ENCODE peak calls at places on chromosome 3, in seven cellular contexts. V is psoas muscle; Q is frontal cortex; P is mesothelial cell of epicardium; X is stimulated activated naive CD8-positive, alpha-beta T cell treated with anti-CD3 and anti-CD28 coated beads, Interleukin-15, Interleukin-2, amounts not matched to agents 100 U/mL and 50 U/mL, for 24 hours; O is esophagus squamous epithelium; M is posterior vena cava. B is an unnamed sample.

GRCh38 chr3:197912770-197913476 is 37.1 kb upstream of the RPL35A start:
- DNase-seq in X (no peak), M (no peak), Q (peak; percentile 24), P (no peak), V (no peak), O (no peak), B (no peak)

GRCh38 chr3:184604039-184604955 is 42.7 kb downstream of the EPHB3 start:
- DNase-seq in Q (peak; percentile 64), P (peak; percentile 59), V (no peak), O (no peak), X (no peak), M (peak; percentile 83), B (peak; percentile 10)

GRCh38 chr3:4568831-4569230 is 75.7 kb downstream of the ITPR1 start:
- DNase-seq in O (no peak), X (no peak), V (no peak), M (no peak), P (no peak), Q (no peak), B (no peak)

GRCh38 chr3:190188197-190188596 is 67.5 kb upstream of the P3H2 start:
- DNase-seq in P (no peak), O (no peak), V (no peak), M (no peak), X (no peak), Q (no peak), B (no peak)

GRCh38 chr3:36606871-36607765 is 157.2 kb downstream of the DCLK3 start:
- DNase-seq in Q (no peak), M (no peak), O (no peak), V (no peak), X (no peak), P (no peak), B (no peak)

GRCh38 chr3:5644773-5645172 is 457.3 kb downstream of the EDEM1 start:
- DNase-seq in V (no peak), O (no peak), M (no peak), X (no peak), Q (no peak), P (no peak), B (no peak)

GRCh38 chr3:70040386-70040785 is 40.9 kb downstream of the SAMMSON start:
- DNase-seq in O (no peak), M (no peak), X (no peak), P (no peak), Q (no peak), V (no peak), B (no peak)

GRCh38 chr3:154151969-154152368 is 30.8 kb downstream of the ARHGEF26 start:
- DNase-seq in M (no peak), O (no peak), V (no peak), Q (no peak), X (no peak), P (no peak), B (no peak)

GRCh38 chr3:137778941-137779340 is 14.8 kb downstream of the SOX14 start:
- DNase-seq in O (no peak), Q (no peak), M (no peak), V (no peak), P (no peak), X (no peak), B (no peak)

GRCh38 chr3:193590088-193590856 is 2.7 kb upstream of the OPA1 start:
- DNase-seq in O (no peak), V (no peak), P (no peak), M (no peak), Q (no peak), X (no peak), B (no peak)

GRCh38 chr3:50648297-50648696 is 26.4 kb upstream of the DOCK3 start:
- DNase-seq in P (no peak), Q (no peak), V (no peak), O (no peak), X (no peak), M (no peak), B (no peak)

GRCh38 chr3:123499316-123499715 is 50.4 kb upstream of the ADCY5 start:
- DNase-seq in O (no peak), Q (no peak), V (no peak), P (no peak), X (no peak), M (no peak), B (no peak)

GRCh38 chr3:59535791-59536221 is 486.0 kb upstream of the CFAP20DC start:
- DNase-seq in P (no peak), O (no peak), M (no peak), Q (no peak), V (no peak), X (no peak), B (no peak)

GRCh38 chr3:38040400-38040799 is 1.4 kb downstream of the DLEC1 start:
- DNase-seq in P (no peak), V (no peak), M (no peak), X (no peak), O (no peak), Q (no peak), B (no peak)

GRCh38 chr3:47705391-47705790 is 76.3 kb downstream of the SMARCC1 start:
- DNase-seq in X (no peak), P (no peak), O (no peak), V (no peak), M (no peak), Q (no peak), B (no peak)

GRCh38 chr3:186025161-186025560 is 83.7 kb downstream of the ETV5 start:
- DNase-seq in M (no peak), O (no peak), V (no peak), X (peak; percentile 74), P (no peak), Q (no peak), B (no peak)

GRCh38 chr3:127408022-127408683 is 120.3 kb upstream of the PRR20G start:
- DNase-seq in M (peak; percentile 57), Q (no peak), O (no peak), P (no peak), X (no peak), V (no peak), B (no peak)

GRCh38 chr3:167876603-167877325 is 141.2 kb downstream of the SERPINI1 start:
- DNase-seq in V (no peak), P (no peak), M (no peak), Q (no peak), X (no peak), O (no peak), B (no peak)

GRCh38 chr3:124601189-124601588 is 129.1 kb upstream of the UMPS start:
- DNase-seq in Q (no peak), O (no peak), X (no peak), M (no peak), V (no peak), P (no peak), B (no peak)

GRCh38 chr3:124707667-124708066 is 22.6 kb upstream of the UMPS start:
- DNase-seq in V (no peak), Q (no peak), O (no peak), P (no peak), M (no peak), X (no peak), B (no peak)

GRCh38 chr3:36227982-36228381 is 152.3 kb upstream of the STAC start:
- DNase-seq in M (no peak), P (no peak), V (no peak), X (no peak), Q (no peak), O (no peak), B (no peak)

GRCh38 chr3:14222457-14222856 is 43.8 kb downstream of the LSM3 start:
- DNase-seq in X (no peak), P (no peak), O (no peak), Q (no peak), M (no peak), V (no peak), B (no peak)

GRCh38 chr3:195662-196061 is 901 bp upstream of the CHL1 start:
- DNase-seq in X (no peak), M (no peak), P (no peak), V (no peak), O (no peak), Q (no peak), B (no peak)

GRCh38 chr3:134527037-134527436 is 41.2 kb downstream of the CEP63 start:
- DNase-seq in P (no peak), V (no peak), M (no peak), Q (no peak), X (peak; percentile 11), O (no peak), B (no peak)

GRCh38 chr3:186057594-186057993 is 51.3 kb downstream of the ETV5 start:
- DNase-seq in Q (no peak), X (no peak), P (no peak), V (no peak), M (no peak), O (no peak), B (no peak)

GRCh38 chr3:41997702-41998551 is 36.0 kb upstream of the ULK4 start:
- DNase-seq in Q (peak; percentile 17), X (no peak), P (no peak), M (no peak), V (no peak), O (no peak), B (no peak)

GRCh38 chr3:194750409-194750808 is 64.7 kb downstream of the FAM43A start:
- DNase-seq in M (peak; percentile 24), Q (no peak), P (no peak), O (no peak), V (no peak), X (no peak), B (no peak)

GRCh38 chr3:45666729-45667440 is 22.3 kb upstream of the SACM1L start:
- DNase-seq in X (peak; percentile 19), Q (no peak), P (no peak), O (no peak), M (peak; percentile 88), V (peak; percentile 52), B (no peak)

GRCh38 chr3:170012683-170013400 is 25.0 kb upstream of the GPR160 start:
- DNase-seq in M (no peak), P (no peak), X (no peak), O (no peak), V (no peak), Q (no peak), B (no peak)

GRCh38 chr3:81462921-81463320 is 298.5 kb downstream of the GBE1 start:
- DNase-seq in O (no peak), Q (no peak), X (no peak), V (no peak), M (no peak), P (peak; percentile 58), B (no peak)

B was measured in C1 segment of cervical spinal cord.